ENCODE peak calls at places on chromosomes 11 and 22, in eight cellular contexts. A is GF-D8, C is epithelial cell of esophagus, W is PC-9, P is HAP-1, X is neural progenitor cell, V is lower lobe of right lung, S is KBM-7. B is an unnamed sample.

GRCh38 chr11:61891331-61892084 is at the start of gene FADS3:
- DNase-seq in W (peak), S (peak), C (peak), V (peak), X (peak), A (no peak), P (peak), B (peak)

GRCh38 chr11:127369301-127369968 is 368.9 kb upstream of the KIRREL3 start:
- DNase-seq in W (no peak), S (no peak), X (no peak), V (no peak), P (no peak), C (no peak), A (no peak), B (no peak)

GRCh38 chr11:108985611-108986279 is 320.9 kb downstream of the DDX10 start:
- DNase-seq in V (no peak), X (no peak), P (no peak), W (no peak), A (no peak), C (peak), S (no peak), B (no peak)

GRCh38 chr11:73454987-73455386 is 78.8 kb downstream of the RELT start:
- DNase-seq in W (no peak), C (no peak), A (no peak), S (no peak), V (no peak), X (no peak), P (no peak), B (no peak)

GRCh38 chr11:72091292-72091691 is 10.6 kb downstream of the LRRC51 start:
- DNase-seq in A (peak), S (peak), V (peak), C (peak), W (no peak), X (peak), P (peak), B (peak)

GRCh38 chr11:127521413-127521812 is 520.8 kb upstream of the KIRREL3 start:
- DNase-seq in V (no peak), C (peak), P (no peak), X (no peak), S (no peak), A (no peak), W (no peak), B (no peak)

GRCh38 chr11:57598831-57599155 is 1.3 kb downstream of the SERPING1 start:
- DNase-seq in W (no peak), V (no peak), P (no peak), S (no peak), A (no peak), C (no peak), X (no peak), B (no peak)

GRCh38 chr11:26623076-26623666 is 51.1 kb upstream of the MUC15 start:
- DNase-seq in C (peak), V (no peak), P (no peak), A (no peak), X (no peak), W (peak), S (no peak), B (no peak)

GRCh38 chr22:50439314-50440250 is 35.3 kb downstream of the SBF1 start:
- DNase-seq in A (no peak), C (no peak), X (no peak), V (peak), S (no peak), W (no peak), P (no peak), B (no peak)

GRCh38 chr22:43313497-43314474 is 29.4 kb downstream of the SCUBE1 start:
- DNase-seq in S (no peak), W (no peak), A (no peak), C (no peak), V (no peak), P (peak), X (peak), B (peak)

GRCh38 chr11:86636275-86636674 is 36.1 kb downstream of the ME3 start:
- DNase-seq in P (no peak), V (no peak), A (no peak), X (no peak), C (no peak), S (no peak), W (peak), B (no peak)

GRCh38 chr11:112509300-112509699 is 248.6 kb upstream of the PLET1 start:
- DNase-seq in S (peak), P (no peak), A (no peak), W (no peak), C (no peak), V (no peak), X (no peak), B (no peak)

GRCh38 chr11:85682330-85683305 is 3.4 kb downstream of the CCDC89 start:
- DNase-seq in S (no peak), P (no peak), W (no peak), V (peak), A (no peak), X (no peak), C (peak), B (no peak)

GRCh38 chr11:91691872-91692271 is 532.7 kb upstream of the FAT3 start:
- DNase-seq in V (no peak), S (no peak), P (no peak), X (no peak), A (no peak), C (peak), W (no peak), B (no peak)

GRCh38 chr22:38165929-38166593 is 15.6 kb downstream of the PLA2G6 start:
- DNase-seq in X (no peak), P (no peak), A (no peak), S (no peak), V (no peak), C (no peak), W (no peak), B (no peak)

GRCh38 chr22:49856343-49856742 is 2.7 kb downstream of the ZBED4 start:
- DNase-seq in W (no peak), S (no peak), V (no peak), P (no peak), X (no peak), C (no peak), A (no peak), B (no peak)

GRCh38 chr11:266676-267439 is 11.3 kb upstream of the NLRP6 start:
- DNase-seq in P (no peak), V (no peak), X (no peak), W (no peak), S (peak), C (no peak), A (no peak), B (peak)

GRCh38 chr22:39306456-39307361 is 12.7 kb downstream of the RPL3 start:
- DNase-seq in S (no peak), C (peak), W (no peak), P (peak), A (no peak), V (peak), X (peak), B (peak)

GRCh38 chr11:35192347-35192746 is 53.4 kb downstream of the CD44 start:
- DNase-seq in A (no peak), V (peak), S (no peak), C (no peak), P (no peak), W (no peak), X (no peak), B (no peak)

GRCh38 chr11:2587132-2587930 is 112.5 kb downstream of the KCNQ1OT1 start:
- DNase-seq in W (no peak), S (no peak), P (peak), A (no peak), V (peak), X (no peak), C (no peak), B (no peak)

GRCh38 chr11:65557280-65558001 is 718 bp downstream of the LTBP3 start:
- DNase-seq in W (no peak), X (peak), P (no peak), A (no peak), V (no peak), S (no peak), C (no peak), B (no peak)

GRCh38 chr22:48654492-48654891 is 1173.2 kb downstream of the BRD1 start:
- DNase-seq in W (no peak), X (no peak), A (no peak), P (no peak), C (no peak), S (no peak), V (no peak), B (no peak)

GRCh38 chr11:64263021-64263946 is 12.0 kb downstream of the PLCB3 start:
- DNase-seq in A (no peak), C (peak), W (peak), V (no peak), P (no peak), X (peak), S (no peak), B (no peak)

GRCh38 chr11:76823481-76824028 is 37.2 kb upstream of the ACER3 start:
- DNase-seq in C (peak), A (peak), S (peak), P (peak), W (peak), X (no peak), V (no peak), B (peak)

GRCh38 chr11:74981888-74982287 is 6.8 kb upstream of the NEU3 start:
- DNase-seq in A (no peak), V (no peak), W (no peak), P (no peak), X (no peak), C (no peak), S (no peak), B (no peak)

GRCh38 chr11:119368121-119369034 is 13.1 kb downstream of the USP2 start:
- DNase-seq in S (no peak), X (peak), A (no peak), V (no peak), P (peak), W (peak), C (no peak), B (peak)

GRCh38 chr22:46140989-46141928 is 9.1 kb upstream of the PPARA start:
- DNase-seq in A (no peak), C (no peak), W (no peak), V (no peak), X (no peak), P (no peak), S (no peak), B (no peak)

GRCh38 chr11:10823152-10823579 is 14.4 kb upstream of the EIF4G2 start:
- DNase-seq in C (no peak), X (no peak), V (no peak), A (no peak), W (no peak), S (no peak), P (no peak), B (no peak)

GRCh38 chr11:22957890-22958289 is 97.6 kb upstream of the CCDC179 start:
- DNase-seq in V (no peak), P (no peak), X (no peak), C (peak), W (no peak), A (no peak), S (no peak), B (no peak)

GRCh38 chr22:37401401-37401859 is 25.8 kb downstream of the ELFN2 start:
- DNase-seq in S (no peak), A (no peak), W (no peak), V (no peak), P (peak), C (no peak), X (no peak), B (no peak)

GRCh38 chr22:37549704-37550059 is 10.6 kb upstream of the CDC42EP1 start:
- DNase-seq in C (no peak), A (no peak), X (peak), W (peak), V (peak), S (no peak), P (no peak), B (no peak)

GRCh38 chr11:35750315-35750714 is 87.7 kb downstream of the TRIM44 start:
- DNase-seq in A (no peak), P (no peak), V (no peak), S (no peak), X (no peak), W (no peak), C (no peak), B (no peak)

GRCh38 chr11:93525601-93526000 is 17.6 kb downstream of the SMCO4 start:
- DNase-seq in S (no peak), C (no peak), X (no peak), V (no peak), A (no peak), P (no peak), W (no peak), B (peak)

GRCh38 chr11:14583252-14584105 is 60.1 kb upstream of the PDE3B start:
- DNase-seq in V (no peak), A (no peak), P (no peak), S (no peak), X (peak), C (no peak), W (no peak), B (no peak)

GRCh38 chr11:63764712-63765631 is 3.6 kb downstream of the ZFTA start:
- DNase-seq in S (no peak), W (no peak), P (no peak), A (no peak), C (no peak), X (peak), V (no peak), B (peak)

GRCh38 chr11:88344869-88345268 is 7.3 kb upstream of the CTSC start:
- DNase-seq in P (no peak), S (no peak), V (no peak), X (no peak), W (peak), A (no peak), C (no peak), B (peak)

GRCh38 chr22:24894998-24895397 is 51.5 kb downstream of the LHFPL7 start:
- DNase-seq in P (no peak), V (peak), S (no peak), W (peak), A (no peak), C (peak), X (no peak), B (peak)

GRCh38 chr11:118277312-118277711 is 13.2 kb upstream of the MPZL2 start:
- DNase-seq in X (no peak), A (no peak), V (no peak), C (peak), P (no peak), S (no peak), W (peak), B (peak)